ENCODE peak calls at places on chromosomes 6 and 20, in eight cellular contexts. X is adipocyte, S is mucosa of descending colon, B is PC-3, H is stomach, N is ovary, F is colonic mucosa, O is psoas muscle. M is an unnamed sample.

GRCh38 chr6:12020187-12020791 is 8.2 kb downstream of the HIVEP1 start:
- DNase-seq in X (no peak), S (no peak), B (no peak), H (no peak), N (no peak), F (no peak), O (no peak), M (no peak)

GRCh38 chr6:48611332-48611731 is 500.3 kb upstream of the PTCHD4 start:
- DNase-seq in X (peak; percentile 76), S (no peak), B (peak; percentile 92), H (no peak), N (no peak), F (no peak), O (no peak), M (no peak)

GRCh38 chr20:24964518-24964838 is 15.4 kb downstream of the CST7 start:
- DNase-seq in X (no peak), S (no peak), B (no peak), H (no peak), N (no peak), F (no peak), O (no peak), M (no peak)

GRCh38 chr6:57261896-57262295 is 39.8 kb upstream of the RAB23 start:
- DNase-seq in X (no peak), S (no peak), B (no peak), H (no peak), N (no peak), F (no peak), O (no peak), M (no peak)

GRCh38 chr6:3438190-3439167 is 18.4 kb downstream of the SLC22A23 start:
- DNase-seq in X (peak; percentile 81), S (peak; percentile 46), B (peak; percentile 88), H (no peak), N (no peak), F (peak; percentile 42), O (peak; percentile 48), M (no peak)

GRCh38 chr6:169832247-169832948 is 81.0 kb downstream of the ERMARD start:
- DNase-seq in X (no peak), S (no peak), B (peak; percentile 11), H (peak; percentile 44), N (no peak), F (peak; percentile 4), O (no peak), M (no peak)

GRCh38 chr20:45059022-45059728 is 41.8 kb downstream of the KCNS1 start:
- DNase-seq in X (no peak), S (no peak), B (peak; percentile 64), H (no peak), N (no peak), F (no peak), O (no peak), M (no peak)

GRCh38 chr6:157911278-157911677 is 70.4 kb upstream of the SYNJ2 start:
- DNase-seq in X (no peak), S (no peak), B (no peak), H (no peak), N (no peak), F (no peak), O (no peak), M (no peak)

GRCh38 chr6:114075300-114075699 is 104.4 kb upstream of the HDAC2 start:
- DNase-seq in X (no peak), S (no peak), B (no peak), H (no peak), N (no peak), F (no peak), O (no peak), M (no peak)

GRCh38 chr6:1325471-1326309 is 13.8 kb downstream of the FOXQ1 start:
- DNase-seq in X (peak; percentile 76), S (no peak), B (peak; percentile 99), H (peak; percentile 66), N (no peak), F (no peak), O (no peak), M (no peak)

GRCh38 chr6:43799671-43800623 is 29.9 kb downstream of the VEGFA start:
- DNase-seq in X (no peak), S (peak; percentile 39), B (peak; percentile 63), H (no peak), N (no peak), F (peak; percentile 44), O (no peak), M (no peak)

GRCh38 chr6:131419698-131420097 is 153.3 kb upstream of the ARG1 start:
- DNase-seq in X (no peak), S (no peak), B (no peak), H (no peak), N (no peak), F (no peak), O (no peak), M (no peak)

GRCh38 chr6:113120214-113120576 is 737.0 kb upstream of the MARCKS start:
- DNase-seq in X (peak; percentile 93), S (no peak), B (peak; percentile 90), H (no peak), N (no peak), F (no peak), O (no peak), M (no peak)

GRCh38 chr20:21214431-21214830 is 88.5 kb downstream of the KIZ start:
- DNase-seq in X (no peak), S (no peak), B (peak; percentile 69), H (no peak), N (no peak), F (no peak), O (no peak), M (no peak)

GRCh38 chr6:73047801-73048200 is 177.5 kb downstream of the KHDC1L start:
- DNase-seq in X (no peak), S (no peak), B (no peak), H (no peak), N (no peak), F (no peak), O (no peak), M (no peak)

GRCh38 chr6:156822747-156823206 is 45.6 kb downstream of the ARID1B start:
- DNase-seq in X (no peak), S (no peak), B (no peak), H (no peak), N (no peak), F (no peak), O (no peak), M (no peak)

GRCh38 chr6:129651291-129651691 is 58.7 kb downstream of the ARHGAP18 start:
- DNase-seq in X (no peak), S (no peak), B (no peak), H (no peak), N (no peak), F (no peak), O (no peak), M (no peak)

GRCh38 chr6:129653229-129653628 is 56.7 kb downstream of the ARHGAP18 start:
- DNase-seq in X (no peak), S (no peak), B (no peak), H (no peak), N (no peak), F (no peak), O (no peak), M (no peak)

GRCh38 chr6:129655334-129655733 is 54.6 kb downstream of the ARHGAP18 start:
- DNase-seq in X (no peak), S (no peak), B (no peak), H (no peak), N (no peak), F (no peak), O (no peak), M (no peak)

GRCh38 chr6:129657433-129657832 is 52.5 kb downstream of the ARHGAP18 start:
- DNase-seq in X (no peak), S (no peak), B (no peak), H (no peak), N (no peak), F (no peak), O (no peak), M (no peak)

DNA sequence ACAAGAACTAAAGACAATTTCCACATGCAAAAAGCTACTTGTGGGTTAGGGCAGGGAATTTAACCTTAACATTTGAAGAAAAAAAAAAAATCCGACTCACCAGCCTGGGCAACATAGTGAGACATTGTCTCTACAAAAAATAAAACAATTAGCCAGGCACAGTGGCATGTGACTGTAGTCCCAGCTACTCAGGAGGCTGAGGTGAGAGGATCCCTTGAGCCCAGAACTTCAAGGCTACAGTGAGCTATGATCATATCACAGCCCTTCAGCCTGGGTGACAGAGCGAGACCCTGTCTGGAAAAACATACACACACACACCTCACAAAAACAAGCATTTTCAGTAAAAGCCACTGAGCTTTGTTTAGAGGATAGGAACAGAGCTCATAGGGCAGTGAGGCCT is 56.2 kb downstream of the ARHGAP18 start:
- DNase-seq in X (no peak), S (no peak), B (no peak), H (no peak), N (no peak), F (no peak), O (no peak), M (no peak)
- H3K4me1 ChIP-seq in X (peaks cover 7% of the 10 kb centered on the region), S (no peaks in the 10 kb centered on the region), B (no peaks in the 10 kb centered on the region), H (peaks cover 6% of the 10 kb centered on the region), N (no peaks in the 10 kb centered on the region), F (no peaks in the 10 kb centered on the region), O (peaks cover 18% of the 10 kb centered on the region), M (no peaks in the 10 kb centered on the region)

GRCh38 chr6:117477988-117478852 is 4.3 kb upstream of the DCBLD1 start:
- DNase-seq in X (no peak), S (peak; percentile 47), B (no peak), H (no peak), N (no peak), F (peak; percentile 33), O (no peak), M (no peak)
- H3K4me1 ChIP-seq in X (no peaks in the 10 kb centered on the region), S (peaks cover 4% of the 10 kb centered on the region), B (peaks cover 6% of the 10 kb centered on the region), H (peaks cover 13% of the 10 kb centered on the region), N (no peaks in the 10 kb centered on the region), F (no peaks in the 10 kb centered on the region), O (no peaks in the 10 kb centered on the region), M (no peaks in the 10 kb centered on the region)

DNA sequence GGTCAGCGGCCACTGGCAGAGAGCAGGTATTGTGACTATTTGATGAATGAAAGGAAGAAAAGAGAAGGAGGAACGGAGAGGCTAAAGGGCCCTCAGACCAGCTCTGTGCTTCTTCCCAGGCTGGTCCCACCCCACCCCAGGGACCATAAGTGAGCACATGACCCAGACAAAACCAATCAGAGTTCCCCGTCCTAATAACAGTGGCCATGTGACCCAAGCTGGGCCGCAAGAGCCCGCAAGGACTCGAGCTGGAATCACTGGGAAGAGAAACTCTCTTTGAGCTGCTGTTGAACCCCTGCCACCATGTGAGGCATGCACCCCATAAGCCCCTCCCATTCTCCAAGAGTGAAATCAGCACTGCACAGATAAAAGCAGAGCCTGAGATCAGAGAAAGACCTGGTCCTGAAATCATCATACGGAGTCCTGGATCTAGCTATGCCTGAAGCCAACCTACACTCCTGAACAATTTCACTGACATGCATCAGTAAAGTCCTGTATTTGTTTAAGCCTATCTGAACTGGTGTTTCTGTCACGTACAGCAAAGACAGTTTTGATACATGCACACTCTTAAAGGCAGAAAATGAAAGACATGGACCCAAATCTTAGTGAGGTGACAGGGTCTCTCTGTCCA is 90.2 kb downstream of the PREX1 start:
- DNase-seq in X (no peak), S (no peak), B (no peak), H (no peak), N (no peak), F (no peak), O (no peak), M (no peak)
- H3K4me1 ChIP-seq in X (no peaks in the 10 kb centered on the region), S (peaks cover 14% of the 10 kb centered on the region), B (no peaks in the 10 kb centered on the region), H (peaks cover 10% of the 10 kb centered on the region), N (no peaks in the 10 kb centered on the region), F (no peaks in the 10 kb centered on the region), O (peaks cover 8% of the 10 kb centered on the region), M (no peaks in the 10 kb centered on the region)

DNA sequence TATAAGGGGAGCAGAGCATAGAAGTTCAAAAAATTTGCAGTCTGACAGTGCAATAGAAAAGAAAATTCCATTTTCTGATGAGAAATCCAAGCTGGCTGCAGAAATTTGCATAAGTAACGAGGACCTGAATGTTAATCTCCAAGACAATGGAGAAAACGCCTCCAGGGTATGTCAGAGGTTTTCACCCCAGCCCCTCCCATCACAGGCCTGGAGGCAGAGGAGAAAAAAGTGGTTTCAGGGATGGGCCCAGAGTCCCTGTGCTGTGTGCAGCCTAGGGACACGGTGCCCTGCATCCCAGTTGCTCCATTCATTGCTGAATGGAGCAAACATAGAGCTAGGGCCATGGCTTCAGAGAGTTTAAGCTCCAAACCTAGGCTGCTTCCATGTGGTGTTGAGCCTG is 327.9 kb upstream of the KHDRBS2 start:
- DNase-seq in X (no peak), S (no peak), B (no peak), H (no peak), N (no peak), F (no peak), O (no peak), M (no peak)
- H3K4me1 ChIP-seq in X (no peaks in the 10 kb centered on the region), S (no peaks in the 10 kb centered on the region), B (no peaks in the 10 kb centered on the region), H (no peaks in the 10 kb centered on the region), N (no peaks in the 10 kb centered on the region), F (no peaks in the 10 kb centered on the region), O (no peaks in the 10 kb centered on the region), M (no peaks in the 10 kb centered on the region)